ENCODE peak calls at places on chromosomes 2 and 18, in five cellular contexts. A is vagina; M is activated CD4-positive, alpha-beta T cell treated with anti-CD3 and anti-CD28 coated beads, Interleukin-2, amount 50 U/mL, for 1 hour; R is HFF-Myc; G is stomach. Q is an unnamed sample.

GRCh38 chr18:59249186-59249774 is 24.0 kb downstream of the RAX start:
- DNase-seq in G (no peak), M (no peak), A (no peak), R (peak; percentile 55), Q (no peak)

GRCh38 chr2:103401621-103402020 is 639.8 kb downstream of the TMEM182 start:
- DNase-seq in A (no peak), G (no peak), R (no peak), M (no peak), Q (no peak)

GRCh38 chr2:239566162-239566994 is 165.6 kb upstream of the HDAC4 start:
- DNase-seq in R (no peak), A (no peak), G (no peak), M (no peak), Q (no peak)

GRCh38 chr2:27545348-27546141 is 37.3 kb upstream of the ZNF512 start:
- DNase-seq in A (no peak), M (no peak), R (no peak), G (no peak), Q (no peak)

GRCh38 chr18:13025233-13025632 is 34.1 kb downstream of the CEP192 start:
- DNase-seq in G (no peak), M (no peak), A (no peak), R (no peak), Q (no peak)

GRCh38 chr2:7427293-7428060 is 510.3 kb downstream of the RNF144A start:
- DNase-seq in M (no peak), R (no peak), A (no peak), G (no peak), Q (no peak)

GRCh38 chr2:106119074-106119473 is 75.0 kb downstream of the UXS1 start:
- DNase-seq in M (no peak), G (no peak), R (no peak), A (no peak), Q (no peak)

GRCh38 chr18:70176537-70176936 is 28.9 kb downstream of the RTTN start:
- DNase-seq in A (no peak), M (no peak), R (no peak), G (no peak), Q (no peak)

GRCh38 chr2:36704475-36705150 is 8.1 kb downstream of the VIT start:
- DNase-seq in A (no peak), M (no peak), R (no peak), G (no peak), Q (no peak)

GRCh38 chr2:218716070-218716469 is 5.4 kb downstream of the TTLL4 start:
- DNase-seq in M (no peak), G (no peak), R (no peak), A (no peak), Q (no peak)

GRCh38 chr2:237636578-237636977 is 9.2 kb downstream of the LRRFIP1 start:
- DNase-seq in R (no peak), M (no peak), G (no peak), A (no peak), Q (peak; percentile 49)

GRCh38 chr18:77650799-77651385 is 401.2 kb downstream of the GALR1 start:
- DNase-seq in A (peak; percentile 83), R (no peak), G (peak; percentile 57), M (peak; percentile 45), Q (peak; percentile 31)

GRCh38 chr2:119338826-119339561 is 27.6 kb downstream of the C2orf76 start:
- DNase-seq in R (no peak), M (peak; percentile 8), A (no peak), G (no peak), Q (peak; percentile 61)

GRCh38 chr2:241764272-241765241 is 12.1 kb upstream of the GAL3ST2 start:
- DNase-seq in R (no peak), M (no peak), G (no peak), A (no peak), Q (no peak)

GRCh38 chr2:29113891-29114321 is 1.3 kb upstream of the CLIP4 start:
- DNase-seq in R (peak; percentile 46), M (no peak), G (peak; percentile 46), A (no peak), Q (no peak)

GRCh38 chr2:85760371-85760770 is 6.6 kb downstream of the ATOH8 start:
- DNase-seq in A (no peak), R (no peak), M (no peak), G (no peak), Q (no peak)

GRCh38 chr18:8286303-8286702 is 322.9 kb upstream of the RAB12 start:
- DNase-seq in A (no peak), M (no peak), G (peak; percentile 46), R (no peak), Q (no peak)

Q was measured in naive thymus-derived CD8-positive, alpha-beta T cell.